ENCODE peak calls at places on chromosomes 13 and 19, in nine cellular contexts. One of them, this sample, is unnamed.

GRCh38 chr19:33039108-33039599 is 25.5 kb downstream of the RHPN2 start:
- DNase-seq in SK-N-SH: no peak
- DNase-seq in retinal pigment epithelial cell: no peak
- DNase-seq in HAP-1: no peak
- DNase-seq in body of pancreas: no peak
- DNase-seq in endodermal cell: no peak
- DNase-seq in mucosa of descending colon: no peak
- DNase-seq in mesendoderm: no peak
- DNase-seq in aorta: no peak
- DNase-seq in this sample: no peak

GRCh38 chr19:32870154-32870573 is 597 bp upstream of the SLC7A9 start:
- DNase-seq in mucosa of descending colon: peak
- DNase-seq in mesendoderm: peak
- DNase-seq in endodermal cell: peak
- DNase-seq in retinal pigment epithelial cell: no peak
- DNase-seq in body of pancreas: no peak
- DNase-seq in HAP-1: no peak
- DNase-seq in SK-N-SH: no peak
- DNase-seq in aorta: no peak
- DNase-seq in this sample: no peak

GRCh38 chr13:53045110-53045509 is 16.5 kb downstream of the OLFM4 start:
- DNase-seq in mucosa of descending colon: no peak
- DNase-seq in SK-N-SH: peak
- DNase-seq in body of pancreas: peak
- DNase-seq in aorta: no peak
- DNase-seq in HAP-1: no peak
- DNase-seq in endodermal cell: no peak
- DNase-seq in mesendoderm: no peak
- DNase-seq in retinal pigment epithelial cell: peak
- DNase-seq in this sample: no peak

GRCh38 chr13:112510002-112510780 is 77.8 kb downstream of the TUBGCP3 start:
- DNase-seq in body of pancreas: peak
- DNase-seq in SK-N-SH: peak
- DNase-seq in aorta: no peak
- DNase-seq in mucosa of descending colon: no peak
- DNase-seq in retinal pigment epithelial cell: peak
- DNase-seq in mesendoderm: peak
- DNase-seq in HAP-1: peak
- DNase-seq in endodermal cell: peak
- DNase-seq in this sample: peak

GRCh38 chr13:76992548-76993001 is 694 bp downstream of the CLN5 start:
- DNase-seq in mesendoderm: peak
- DNase-seq in HAP-1: peak
- DNase-seq in retinal pigment epithelial cell: no peak
- DNase-seq in SK-N-SH: peak
- DNase-seq in endodermal cell: peak
- DNase-seq in mucosa of descending colon: peak
- DNase-seq in aorta: peak
- DNase-seq in body of pancreas: peak
- DNase-seq in this sample: no peak

GRCh38 chr19:31351212-31352193 is 2.3 kb upstream of the TSHZ3 start:
- DNase-seq in retinal pigment epithelial cell: no peak
- DNase-seq in body of pancreas: peak
- DNase-seq in mucosa of descending colon: no peak
- DNase-seq in endodermal cell: peak
- DNase-seq in mesendoderm: peak
- DNase-seq in SK-N-SH: peak
- DNase-seq in aorta: no peak
- DNase-seq in HAP-1: no peak
- DNase-seq in this sample: no peak

GRCh38 chr19:41987141-41987860 is 6.7 kb downstream of the ATP1A3 start:
- DNase-seq in HAP-1: no peak
- DNase-seq in mesendoderm: no peak
- DNase-seq in SK-N-SH: no peak
- DNase-seq in mucosa of descending colon: no peak
- DNase-seq in body of pancreas: no peak
- DNase-seq in aorta: no peak
- DNase-seq in endodermal cell: no peak
- DNase-seq in retinal pigment epithelial cell: no peak
- DNase-seq in this sample: no peak

GRCh38 chr19:51830263-51830662 is 35.3 kb downstream of the FPR3 start:
- DNase-seq in endodermal cell: no peak
- DNase-seq in aorta: no peak
- DNase-seq in retinal pigment epithelial cell: no peak
- DNase-seq in mesendoderm: peak
- DNase-seq in mucosa of descending colon: no peak
- DNase-seq in SK-N-SH: no peak
- DNase-seq in HAP-1: no peak
- DNase-seq in body of pancreas: no peak
- DNase-seq in this sample: no peak

GRCh38 chr19:30848626-30849322 is 476.6 kb downstream of the ZNF536 start:
- DNase-seq in body of pancreas: no peak
- DNase-seq in mesendoderm: no peak
- DNase-seq in retinal pigment epithelial cell: no peak
- DNase-seq in aorta: no peak
- DNase-seq in endodermal cell: no peak
- DNase-seq in SK-N-SH: no peak
- DNase-seq in HAP-1: no peak
- DNase-seq in mucosa of descending colon: no peak
- DNase-seq in this sample: no peak

GRCh38 chr19:45439569-45440258 is 16.0 kb upstream of the ERCC1 start:
- DNase-seq in SK-N-SH: peak
- DNase-seq in mesendoderm: peak
- DNase-seq in mucosa of descending colon: peak
- DNase-seq in endodermal cell: peak
- DNase-seq in retinal pigment epithelial cell: no peak
- DNase-seq in body of pancreas: peak
- DNase-seq in aorta: peak
- DNase-seq in HAP-1: peak
- DNase-seq in this sample: peak

GRCh38 chr13:112453207-112453829 is 77.2 kb downstream of the SPACA7 start:
- DNase-seq in aorta: no peak
- DNase-seq in body of pancreas: no peak
- DNase-seq in mucosa of descending colon: no peak
- DNase-seq in mesendoderm: no peak
- DNase-seq in endodermal cell: peak
- DNase-seq in HAP-1: no peak
- DNase-seq in retinal pigment epithelial cell: no peak
- DNase-seq in SK-N-SH: no peak
- DNase-seq in this sample: no peak

GRCh38 chr13:41708648-41709175 is 251.4 kb downstream of the RGCC start:
- DNase-seq in endodermal cell: no peak
- DNase-seq in body of pancreas: peak
- DNase-seq in retinal pigment epithelial cell: no peak
- DNase-seq in mesendoderm: no peak
- DNase-seq in HAP-1: no peak
- DNase-seq in SK-N-SH: no peak
- DNase-seq in mucosa of descending colon: no peak
- DNase-seq in aorta: peak
- DNase-seq in this sample: no peak

GRCh38 chr19:35828694-35829301 is 16.2 kb upstream of the PRODH2 start:
- DNase-seq in endodermal cell: peak
- DNase-seq in aorta: peak
- DNase-seq in retinal pigment epithelial cell: peak
- DNase-seq in mesendoderm: peak
- DNase-seq in mucosa of descending colon: no peak
- DNase-seq in body of pancreas: peak
- DNase-seq in SK-N-SH: no peak
- DNase-seq in HAP-1: peak
- DNase-seq in this sample: no peak

GRCh38 chr19:34996978-34997640 is 3.0 kb upstream of the GRAMD1A start:
- DNase-seq in mucosa of descending colon: no peak
- DNase-seq in endodermal cell: no peak
- DNase-seq in retinal pigment epithelial cell: no peak
- DNase-seq in body of pancreas: no peak
- DNase-seq in mesendoderm: no peak
- DNase-seq in HAP-1: no peak
- DNase-seq in aorta: no peak
- DNase-seq in SK-N-SH: no peak
- DNase-seq in this sample: no peak

GRCh38 chr19:55256562-55257460 is 2.0 kb downstream of the PPP6R1 start:
- DNase-seq in mesendoderm: no peak
- DNase-seq in body of pancreas: no peak
- DNase-seq in retinal pigment epithelial cell: no peak
- DNase-seq in mucosa of descending colon: peak
- DNase-seq in HAP-1: peak
- DNase-seq in aorta: no peak
- DNase-seq in endodermal cell: no peak
- DNase-seq in SK-N-SH: no peak
- DNase-seq in this sample: no peak

GRCh38 chr13:102571075-102571474 is 25.7 kb upstream of the TPP2 start:
- DNase-seq in aorta: no peak
- DNase-seq in HAP-1: no peak
- DNase-seq in SK-N-SH: peak
- DNase-seq in body of pancreas: no peak
- DNase-seq in mesendoderm: peak
- DNase-seq in mucosa of descending colon: no peak
- DNase-seq in endodermal cell: peak
- DNase-seq in retinal pigment epithelial cell: no peak
- DNase-seq in this sample: peak
- H3K4me3 ChIP-seq in aorta: no peak
- H3K4me3 ChIP-seq in HAP-1: no peak
- H3K4me3 ChIP-seq in SK-N-SH: no peak
- H3K4me3 ChIP-seq in body of pancreas: no peak
- H3K4me3 ChIP-seq in mesendoderm: no peak
- H3K4me3 ChIP-seq in mucosa of descending colon: no peak
- H3K4me3 ChIP-seq in endodermal cell: no peak
- H3K4me3 ChIP-seq in retinal pigment epithelial cell: no peak
- H3K4me3 ChIP-seq in this sample: no peak

GRCh38 chr19:2041686-2042484 is 9.2 kb downstream of the MKNK2 start:
- DNase-seq in mucosa of descending colon: peak
- DNase-seq in body of pancreas: peak
- DNase-seq in endodermal cell: peak
- DNase-seq in mesendoderm: peak
- DNase-seq in SK-N-SH: peak
- DNase-seq in aorta: peak
- DNase-seq in HAP-1: peak
- DNase-seq in retinal pigment epithelial cell: peak
- DNase-seq in this sample: peak
- H3K4me3 ChIP-seq in mucosa of descending colon: peak
- H3K4me3 ChIP-seq in body of pancreas: no peak
- H3K4me3 ChIP-seq in endodermal cell: peak
- H3K4me3 ChIP-seq in mesendoderm: no peak
- H3K4me3 ChIP-seq in SK-N-SH: no peak
- H3K4me3 ChIP-seq in aorta: peak
- H3K4me3 ChIP-seq in HAP-1: peak
- H3K4me3 ChIP-seq in retinal pigment epithelial cell: peak
- H3K4me3 ChIP-seq in this sample: peak

GRCh38 chr13:64164435-64164834 is 2748.8 kb upstream of the PCDH20 start:
- DNase-seq in aorta: no peak
- DNase-seq in SK-N-SH: no peak
- DNase-seq in retinal pigment epithelial cell: no peak
- DNase-seq in endodermal cell: no peak
- DNase-seq in mesendoderm: no peak
- DNase-seq in body of pancreas: peak
- DNase-seq in mucosa of descending colon: peak
- DNase-seq in HAP-1: no peak
- DNase-seq in this sample: peak

DNA sequence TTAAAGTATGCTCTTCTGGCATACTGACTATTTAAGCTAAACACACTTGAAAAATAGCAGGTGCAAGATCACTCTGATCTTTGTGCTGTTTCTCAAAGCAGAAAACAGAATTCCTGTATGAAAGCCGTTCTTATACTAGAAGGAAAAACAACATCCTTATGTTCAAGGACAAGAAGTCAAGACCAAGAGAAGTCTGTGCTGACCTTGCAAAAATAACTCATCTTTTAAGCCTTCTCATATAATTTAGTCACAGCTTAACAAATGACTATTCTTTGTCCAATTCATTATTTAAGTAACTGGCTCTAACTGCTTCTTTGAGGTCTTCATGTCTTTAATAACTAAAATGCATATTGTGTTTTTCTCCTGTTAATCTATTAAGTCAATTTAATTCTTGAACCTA is 2750.2 kb upstream of the PCDH20 start:
- DNase-seq in aorta: no peak
- DNase-seq in endodermal cell: no peak
- DNase-seq in SK-N-SH: no peak
- DNase-seq in HAP-1: no peak
- DNase-seq in mesendoderm: no peak
- DNase-seq in mucosa of descending colon: no peak
- DNase-seq in retinal pigment epithelial cell: no peak
- DNase-seq in body of pancreas: no peak
- DNase-seq in this sample: no peak
- H3K4me3 ChIP-seq in aorta: no peak
- H3K4me3 ChIP-seq in endodermal cell: no peak
- H3K4me3 ChIP-seq in SK-N-SH: no peak
- H3K4me3 ChIP-seq in HAP-1: no peak
- H3K4me3 ChIP-seq in mesendoderm: no peak
- H3K4me3 ChIP-seq in mucosa of descending colon: no peak
- H3K4me3 ChIP-seq in retinal pigment epithelial cell: no peak
- H3K4me3 ChIP-seq in body of pancreas: no peak
- H3K4me3 ChIP-seq in this sample: no peak

GRCh38 chr19:48717059-48717395 is 2.5 kb downstream of the MAMSTR start:
- DNase-seq in mesendoderm: no peak
- DNase-seq in retinal pigment epithelial cell: no peak
- DNase-seq in body of pancreas: no peak
- DNase-seq in HAP-1: no peak
- DNase-seq in aorta: no peak
- DNase-seq in mucosa of descending colon: no peak
- DNase-seq in endodermal cell: no peak
- DNase-seq in SK-N-SH: no peak
- DNase-seq in this sample: no peak

GRCh38 chr19:48713864-48714755 is 5.4 kb downstream of the MAMSTR start:
- DNase-seq in mucosa of descending colon: peak
- DNase-seq in endodermal cell: peak
- DNase-seq in body of pancreas: peak
- DNase-seq in retinal pigment epithelial cell: peak
- DNase-seq in aorta: peak
- DNase-seq in SK-N-SH: peak
- DNase-seq in HAP-1: peak
- DNase-seq in mesendoderm: peak
- DNase-seq in this sample: peak

GRCh38 chr19:48714759-48715261 is 4.7 kb downstream of the MAMSTR start:
- DNase-seq in body of pancreas: no peak
- DNase-seq in SK-N-SH: no peak
- DNase-seq in HAP-1: no peak
- DNase-seq in mucosa of descending colon: no peak
- DNase-seq in retinal pigment epithelial cell: no peak
- DNase-seq in endodermal cell: no peak
- DNase-seq in mesendoderm: no peak
- DNase-seq in aorta: no peak
- DNase-seq in this sample: no peak

GRCh38 chr19:48715276-48715675 is 4.2 kb downstream of the MAMSTR start:
- DNase-seq in endodermal cell: peak
- DNase-seq in aorta: no peak
- DNase-seq in HAP-1: no peak
- DNase-seq in mesendoderm: no peak
- DNase-seq in body of pancreas: no peak
- DNase-seq in mucosa of descending colon: no peak
- DNase-seq in retinal pigment epithelial cell: no peak
- DNase-seq in SK-N-SH: no peak
- DNase-seq in this sample: no peak

DNA sequence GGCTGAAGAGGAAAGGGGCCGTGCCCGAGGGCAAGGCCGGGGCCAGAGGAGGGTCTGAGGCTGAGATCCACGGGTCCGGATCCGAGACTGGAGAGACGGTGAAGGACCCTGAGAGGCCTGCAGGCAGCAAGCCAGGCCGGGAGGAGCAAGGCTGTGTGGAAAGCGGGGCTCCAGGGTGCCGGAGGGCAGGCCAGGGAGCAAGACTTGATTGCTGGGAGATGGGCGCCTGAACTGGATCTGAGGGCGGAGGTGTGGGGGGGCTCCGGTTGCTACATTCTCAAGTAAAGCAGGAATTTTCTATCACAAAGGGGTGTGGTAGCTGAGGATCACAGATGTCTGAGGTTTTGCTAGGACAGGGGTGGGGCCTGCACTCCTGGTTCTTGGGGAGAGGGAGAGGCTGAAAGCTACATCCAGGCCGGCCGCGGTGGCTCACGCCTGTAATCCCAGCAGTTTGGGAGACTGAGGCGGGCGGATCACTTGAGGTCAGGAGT is 3.8 kb downstream of the MAMSTR start:
- DNase-seq in HAP-1: no peak
- DNase-seq in body of pancreas: no peak
- DNase-seq in retinal pigment epithelial cell: no peak
- DNase-seq in endodermal cell: peak
- DNase-seq in mucosa of descending colon: no peak
- DNase-seq in aorta: no peak
- DNase-seq in SK-N-SH: no peak
- DNase-seq in mesendoderm: no peak
- DNase-seq in this sample: no peak
- H3K4me3 ChIP-seq in HAP-1: no peak
- H3K4me3 ChIP-seq in body of pancreas: no peak
- H3K4me3 ChIP-seq in retinal pigment epithelial cell: no peak
- H3K4me3 ChIP-seq in endodermal cell: no peak
- H3K4me3 ChIP-seq in mucosa of descending colon: no peak
- H3K4me3 ChIP-seq in aorta: no peak
- H3K4me3 ChIP-seq in SK-N-SH: no peak
- H3K4me3 ChIP-seq in mesendoderm: no peak
- H3K4me3 ChIP-seq in this sample: no peak